ENCODE peak calls at places on chromosomes 5 and 9, in eight cellular contexts. I is vagina; X is PC-9; P is H9; K is CD8-positive, alpha-beta T cell; G is hepatocyte; V is body of pancreas; F is iPS DF 6.9. L is an unnamed sample.

GRCh38 chr9:21336467-21336866 is 1.3 kb upstream of the KLHL9 start:
- DNase-seq in I (no peak), X (no peak), P (no peak), K (no peak), G (no peak), V (no peak), F (no peak), L (no peak)

GRCh38 chr9:116494815-116495634 is 192.1 kb upstream of the TRIM32 start:
- DNase-seq in I (no peak), X (no peak), P (peak; percentile 65), K (peak; percentile 12), G (peak; percentile 49), V (peak; percentile 62), F (peak; percentile 58), L (no peak)

GRCh38 chr5:31534527-31535046 is 2.5 kb downstream of the C5orf22 start:
- DNase-seq in I (no peak), X (peak; percentile 21), P (no peak), K (no peak), G (no peak), V (no peak), F (no peak), L (no peak)

GRCh38 chr9:92992549-92992948 is 45.2 kb downstream of the FGD3 start:
- DNase-seq in I (no peak), X (no peak), P (peak; percentile 60), K (no peak), G (no peak), V (no peak), F (no peak), L (no peak)

GRCh38 chr5:102974177-102974576 is 145.8 kb downstream of the GIN1 start:
- DNase-seq in I (no peak), X (no peak), P (no peak), K (no peak), G (no peak), V (no peak), F (no peak), L (no peak)

GRCh38 chr5:2188661-2189060 is 305.9 kb upstream of the IRX4 start:
- DNase-seq in I (no peak), X (no peak), P (no peak), K (no peak), G (no peak), V (no peak), F (no peak), L (no peak)

GRCh38 chr9:6852243-6852963 is 94.6 kb downstream of the KDM4C start:
- DNase-seq in I (no peak), X (no peak), P (no peak), K (no peak), G (no peak), V (no peak), F (no peak), L (no peak)

GRCh38 chr9:3507395-3508077 is 18.3 kb downstream of the RFX3 start:
- DNase-seq in I (no peak), X (no peak), P (no peak), K (no peak), G (no peak), V (no peak), F (no peak), L (no peak)

GRCh38 chr9:109427886-109428285 is 70.2 kb downstream of the PTPN3 start:
- DNase-seq in I (no peak), X (no peak), P (no peak), K (no peak), G (no peak), V (no peak), F (no peak), L (no peak)

GRCh38 chr5:161847896-161848510 is at the start of gene GABRA1:
- DNase-seq in I (no peak), X (no peak), P (peak; percentile 62), K (no peak), G (peak; percentile 48), V (no peak), F (no peak), L (no peak)

GRCh38 chr5:79924936-79925893 is 65.8 kb downstream of the MTX3 start:
- DNase-seq in I (no peak), X (no peak), P (peak; percentile 41), K (no peak), G (no peak), V (no peak), F (no peak), L (no peak)

GRCh38 chr9:116795859-116796258 is 108.8 kb downstream of the TRIM32 start:
- DNase-seq in I (no peak), X (no peak), P (no peak), K (no peak), G (no peak), V (no peak), F (no peak), L (no peak)

GRCh38 chr9:98256632-98257218 is 1.3 kb upstream of the TBC1D2 start:
- DNase-seq in I (no peak), X (no peak), P (no peak), K (peak; percentile 32), G (no peak), V (no peak), F (no peak), L (no peak)

GRCh38 chr5:138352722-138353549 is 451 bp downstream of the KDM3B start:
- DNase-seq in I (no peak), X (peak; percentile 58), P (peak; percentile 62), K (peak; percentile 77), G (peak; percentile 77), V (peak; percentile 77), F (no peak), L (no peak)

GRCh38 chr5:120765189-120765588 is 301.1 kb downstream of the PRR16 start:
- DNase-seq in I (no peak), X (no peak), P (no peak), K (no peak), G (no peak), V (no peak), F (no peak), L (no peak)

GRCh38 chr5:136901-137300 is 44.9 kb downstream of the PLEKHG4B start:
- DNase-seq in I (no peak), X (no peak), P (no peak), K (no peak), G (no peak), V (no peak), F (no peak), L (no peak)

GRCh38 chr9:113476511-113476916 is 13.0 kb downstream of the RGS3 start:
- DNase-seq in I (no peak), X (no peak), P (no peak), K (no peak), G (peak; percentile 2), V (peak; percentile 42), F (no peak), L (no peak)

GRCh38 chr9:114621975-114622609 is 11.0 kb downstream of the TMEM268 start:
- DNase-seq in I (no peak), X (no peak), P (no peak), K (no peak), G (no peak), V (peak; percentile 6), F (no peak), L (no peak)

GRCh38 chr9:129480227-129480626 is 140.7 kb downstream of the C9orf50 start:
- DNase-seq in I (no peak), X (no peak), P (no peak), K (no peak), G (no peak), V (no peak), F (no peak), L (no peak)

GRCh38 chr9:129481424-129481823 is 139.5 kb downstream of the C9orf50 start:
- DNase-seq in I (no peak), X (no peak), P (no peak), K (no peak), G (peak; percentile 14), V (no peak), F (no peak), L (no peak)

GRCh38 chr9:129480705-129481104 is 140.2 kb downstream of the C9orf50 start:
- DNase-seq in I (no peak), X (no peak), P (no peak), K (no peak), G (peak; percentile 17), V (no peak), F (no peak), L (no peak)

GRCh38 chr9:129478461-129478860 is 142.4 kb downstream of the C9orf50 start:
- DNase-seq in I (no peak), X (no peak), P (no peak), K (no peak), G (no peak), V (no peak), F (no peak), L (no peak)

GRCh38 chr9:129479217-129480011 is 141.5 kb downstream of the C9orf50 start:
- DNase-seq in I (no peak), X (no peak), P (no peak), K (no peak), G (peak; percentile 57), V (no peak), F (no peak), L (no peak)
- H3K4me1 ChIP-seq in I (peaks cover 70% of the 10 kb centered on the region), X (peaks cover 60% of the 10 kb centered on the region), P (no peaks in the 10 kb centered on the region), K (peaks cover 22% of the 10 kb centered on the region), G (peaks cover 50% of the 10 kb centered on the region), V (peaks cover 51% of the 10 kb centered on the region), F (peaks cover 2% of the 10 kb centered on the region), L (peaks cover 20% of the 10 kb centered on the region)

GRCh38 chr5:54117957-54118356 is 192.4 kb downstream of the ARL15 start:
- DNase-seq in I (no peak), X (no peak), P (no peak), K (no peak), G (no peak), V (no peak), F (no peak), L (no peak)

GRCh38 chr5:54109931-54110330 is 200.4 kb downstream of the ARL15 start:
- DNase-seq in I (no peak), X (no peak), P (no peak), K (no peak), G (no peak), V (no peak), F (no peak), L (no peak)

GRCh38 chr5:54113060-54113459 is 197.3 kb downstream of the ARL15 start:
- DNase-seq in I (no peak), X (no peak), P (no peak), K (no peak), G (no peak), V (no peak), F (no peak), L (no peak)

GRCh38 chr5:54120473-54120872 is 189.9 kb downstream of the ARL15 start:
- DNase-seq in I (no peak), X (no peak), P (no peak), K (no peak), G (no peak), V (no peak), F (no peak), L (no peak)

GRCh38 chr5:54115768-54116403 is 194.5 kb downstream of the ARL15 start:
- DNase-seq in I (no peak), X (no peak), P (no peak), K (no peak), G (no peak), V (no peak), F (no peak), L (no peak)
- H3K4me1 ChIP-seq in I (no peaks in the 10 kb centered on the region), X (no peaks in the 10 kb centered on the region), P (peaks cover 3% of the 10 kb centered on the region), K (no peaks in the 10 kb centered on the region), G (no peaks in the 10 kb centered on the region), V (no peaks in the 10 kb centered on the region), F (no peaks in the 10 kb centered on the region), L (peaks cover 8% of the 10 kb centered on the region)

GRCh38 chr5:106417163-106417562 is 1253.6 kb downstream of the EFNA5 start:
- DNase-seq in I (no peak), X (no peak), P (no peak), K (no peak), G (no peak), V (no peak), F (no peak), L (no peak)
- H3K4me1 ChIP-seq in I (no peaks in the 10 kb centered on the region), X (peaks cover 12% of the 10 kb centered on the region), P (no peaks in the 10 kb centered on the region), K (no peaks in the 10 kb centered on the region), G (no peaks in the 10 kb centered on the region), V (no peaks in the 10 kb centered on the region), F (no peaks in the 10 kb centered on the region), L (no peaks in the 10 kb centered on the region)

GRCh38 chr9:9003184-9003583 is 1203.6 kb upstream of the DMAC1 start:
- DNase-seq in I (no peak), X (no peak), P (no peak), K (no peak), G (peak; percentile 42), V (peak; percentile 3), F (no peak), L (no peak)

GRCh38 chr9:9004844-9005243 is 1205.3 kb upstream of the DMAC1 start:
- DNase-seq in I (no peak), X (no peak), P (no peak), K (no peak), G (no peak), V (no peak), F (no peak), L (no peak)
- H3K4me1 ChIP-seq in I (no peaks in the 10 kb centered on the region), X (no peaks in the 10 kb centered on the region), P (no peaks in the 10 kb centered on the region), K (no peaks in the 10 kb centered on the region), G (no peaks in the 10 kb centered on the region), V (no peaks in the 10 kb centered on the region), F (no peaks in the 10 kb centered on the region), L (no peaks in the 10 kb centered on the region)

L was measured in keratinocyte.